ENCODE peak calls at places on chromosomes 16 and 17, in four cellular contexts. C, S, A and J are unnamed samples.

GRCh38 chr16:86676216-86676800 is 98.0 kb downstream of the FOXL1 start:
- DNase-seq in A (no peak), C (peak; percentile 53), S (no peak), J (no peak)

GRCh38 chr16:70582280-70582978 is 58.8 kb downstream of the SF3B3 start:
- DNase-seq in C (no peak), S (no peak), A (no peak), J (no peak)

GRCh38 chr17:51820252-51820651 is 338.3 kb downstream of the CA10 start:
- DNase-seq in S (no peak), A (no peak), C (peak; percentile 23), J (no peak)

GRCh38 chr17:40472733-40473452 is 28.5 kb downstream of the TNS4 start:
- DNase-seq in C (no peak), A (no peak), S (no peak), J (no peak)

GRCh38 chr17:71983828-71984227 is 137.0 kb upstream of the SOX9 start:
- DNase-seq in C (no peak), S (no peak), A (no peak), J (no peak)

GRCh38 chr16:81823734-81824133 is 44.6 kb downstream of the PLCG2 start:
- DNase-seq in S (no peak), A (no peak), C (no peak), J (no peak)

GRCh38 chr17:44887971-44888955 is 11.0 kb downstream of the EFTUD2 start:
- DNase-seq in S (no peak), C (no peak), A (no peak), J (no peak)

GRCh38 chr17:37570527-37571093 is 38.6 kb downstream of the SYNRG start:
- DNase-seq in S (no peak), C (peak; percentile 69), A (peak; percentile 24), J (no peak)

GRCh38 chr17:29726721-29727252 is 104.1 kb upstream of the CORO6 start:
- DNase-seq in C (no peak), A (peak; percentile 44), S (no peak), J (no peak)

GRCh38 chr17:69672924-69673323 is 258.4 kb downstream of the MAP2K6 start:
- DNase-seq in A (peak; percentile 64), C (no peak), S (no peak), J (peak; percentile 52)

GRCh38 chr16:2005646-2006045 is 4.0 kb downstream of the ZNF598 start:
- DNase-seq in C (no peak), A (no peak), S (no peak), J (no peak)

GRCh38 chr16:85366031-85366763 is 246.9 kb upstream of the GSE1 start:
- DNase-seq in C (no peak), S (no peak), A (no peak), J (no peak)

GRCh38 chr16:64830653-64831052 is 291.2 kb downstream of the CDH11 start:
- DNase-seq in S (no peak), A (no peak), C (no peak), J (peak; percentile 36)

GRCh38 chr17:13909901-13910519 is 159.3 kb upstream of the COX10 start:
- DNase-seq in A (no peak), C (no peak), S (no peak), J (no peak)

GRCh38 chr16:56743840-56744239 is 13.9 kb downstream of the NUP93 start:
- DNase-seq in C (no peak), A (no peak), S (no peak), J (no peak)

GRCh38 chr16:89035698-89036570 is 57.7 kb upstream of the ACSF3 start:
- DNase-seq in S (no peak), A (no peak), C (no peak), J (no peak)

GRCh38 chr16:66910175-66910940 is 8.3 kb downstream of the CDH16 start:
- DNase-seq in A (no peak), C (no peak), S (no peak), J (no peak)

GRCh38 chr17:77571562-77571981 is 386.9 kb upstream of the TNRC6C start:
- DNase-seq in A (no peak), S (no peak), C (no peak), J (no peak)

GRCh38 chr16:74503412-74503811 is 82.1 kb upstream of the CLEC18B start:
- DNase-seq in A (no peak), S (no peak), C (peak; percentile 30), J (no peak)

GRCh38 chr16:4865231-4865860 is 18.1 kb downstream of the UBN1 start:
- DNase-seq in A (no peak), S (no peak), C (no peak), J (no peak)

GRCh38 chr16:25176136-25176535 is 40.6 kb upstream of the AQP8 start:
- DNase-seq in C (no peak), A (no peak), S (no peak), J (no peak)

GRCh38 chr16:16073884-16074781 is 124.7 kb downstream of the ABCC1 start:
- DNase-seq in A (peak; percentile 30), S (no peak), C (peak; percentile 92), J (peak; percentile 88)

GRCh38 chr17:74851612-74852236 is 8.0 kb downstream of the GRIN2C start:
- DNase-seq in S (no peak), A (no peak), C (no peak), J (no peak)

GRCh38 chr16:15576960-15577958 is 65.7 kb downstream of the MARF1 start:
- DNase-seq in A (no peak), S (no peak), C (peak; percentile 80), J (no peak)

GRCh38 chr17:2218426-2218825 is 85.2 kb downstream of the SMG6 start:
- DNase-seq in S (no peak), A (no peak), C (peak; percentile 49), J (no peak)

GRCh38 chr17:31480904-31481782 is 89.7 kb downstream of the RAB11FIP4 start:
- DNase-seq in A (no peak), C (no peak), S (no peak), J (no peak)

GRCh38 chr16:88616320-88616719 is 22.1 kb upstream of the IL17C start:
- DNase-seq in A (no peak), S (no peak), C (no peak), J (no peak)

GRCh38 chr16:77790964-77791363 is 2.6 kb downstream of the VAT1L start:
- DNase-seq in S (no peak), C (no peak), A (no peak), J (no peak)

GRCh38 chr16:27698266-27698665 is 148.3 kb downstream of the KATNIP start:
- DNase-seq in A (no peak), S (no peak), C (no peak), J (no peak)